ENCODE peak calls at places on chromosomes 16 and 17, in ten cellular contexts. One of them, this sample, is unnamed.

GRCh38 chr17:41682611-41683010 is 6.1 kb upstream of the EIF1 start:
- DNase-seq in fibroblast of pulmonary artery: no peak
- DNase-seq in lung microvascular endothelial cell: no peak
- DNase-seq in stimulated activated CD4-positive, alpha-beta T cell treated with anti-CD3 and anti-CD28 coated beads, TNF-alpha, amount 100 ng/mL, for 48 hours: no peak
- DNase-seq in iris pigment epithelial cell: no peak
- DNase-seq in brain microvascular endothelial cell: no peak
- DNase-seq in NCI-H1694: no peak
- DNase-seq in AG04450: no peak
- DNase-seq in dermis microvascular lymphatic vessel endothelial cell: no peak
- DNase-seq in NCI-H1436: no peak
- DNase-seq in this sample: no peak

GRCh38 chr17:45296003-45296832 is 20.6 kb downstream of the MAP3K14 start:
- DNase-seq in NCI-H1436: no peak
- DNase-seq in dermis microvascular lymphatic vessel endothelial cell: peak; percentile 43
- DNase-seq in stimulated activated CD4-positive, alpha-beta T cell treated with anti-CD3 and anti-CD28 coated beads, TNF-alpha, amount 100 ng/mL, for 48 hours: no peak
- DNase-seq in brain microvascular endothelial cell: no peak
- DNase-seq in fibroblast of pulmonary artery: peak; percentile 63
- DNase-seq in AG04450: no peak
- DNase-seq in lung microvascular endothelial cell: peak; percentile 68
- DNase-seq in iris pigment epithelial cell: no peak
- DNase-seq in NCI-H1694: no peak
- DNase-seq in this sample: no peak

GRCh38 chr17:8470447-8471047 is 34.9 kb downstream of the NDEL1 start:
- DNase-seq in lung microvascular endothelial cell: peak; percentile 19
- DNase-seq in fibroblast of pulmonary artery: peak; percentile 53
- DNase-seq in iris pigment epithelial cell: no peak
- DNase-seq in brain microvascular endothelial cell: no peak
- DNase-seq in AG04450: no peak
- DNase-seq in NCI-H1694: no peak
- DNase-seq in stimulated activated CD4-positive, alpha-beta T cell treated with anti-CD3 and anti-CD28 coated beads, TNF-alpha, amount 100 ng/mL, for 48 hours: no peak
- DNase-seq in NCI-H1436: peak; percentile 76
- DNase-seq in dermis microvascular lymphatic vessel endothelial cell: no peak
- DNase-seq in this sample: no peak

GRCh38 chr17:151886-152859 is 14.8 kb downstream of the SCGB1C2 start:
- DNase-seq in brain microvascular endothelial cell: peak; percentile 50
- DNase-seq in fibroblast of pulmonary artery: no peak
- DNase-seq in dermis microvascular lymphatic vessel endothelial cell: peak; percentile 9
- DNase-seq in NCI-H1436: no peak
- DNase-seq in stimulated activated CD4-positive, alpha-beta T cell treated with anti-CD3 and anti-CD28 coated beads, TNF-alpha, amount 100 ng/mL, for 48 hours: no peak
- DNase-seq in AG04450: no peak
- DNase-seq in iris pigment epithelial cell: peak; percentile 35
- DNase-seq in lung microvascular endothelial cell: no peak
- DNase-seq in NCI-H1694: no peak
- DNase-seq in this sample: no peak

GRCh38 chr17:33137411-33137810 is 145.8 kb downstream of the SPACA3 start:
- DNase-seq in stimulated activated CD4-positive, alpha-beta T cell treated with anti-CD3 and anti-CD28 coated beads, TNF-alpha, amount 100 ng/mL, for 48 hours: no peak
- DNase-seq in dermis microvascular lymphatic vessel endothelial cell: no peak
- DNase-seq in AG04450: no peak
- DNase-seq in lung microvascular endothelial cell: no peak
- DNase-seq in brain microvascular endothelial cell: no peak
- DNase-seq in iris pigment epithelial cell: no peak
- DNase-seq in NCI-H1694: no peak
- DNase-seq in fibroblast of pulmonary artery: no peak
- DNase-seq in NCI-H1436: no peak
- DNase-seq in this sample: peak; percentile 25

GRCh38 chr16:87127061-87127765 is 190.0 kb downstream of the C16orf95 start:
- DNase-seq in iris pigment epithelial cell: peak; percentile 25
- DNase-seq in NCI-H1436: no peak
- DNase-seq in AG04450: no peak
- DNase-seq in brain microvascular endothelial cell: peak; percentile 39
- DNase-seq in fibroblast of pulmonary artery: peak; percentile 82
- DNase-seq in dermis microvascular lymphatic vessel endothelial cell: peak; percentile 71
- DNase-seq in NCI-H1694: no peak
- DNase-seq in lung microvascular endothelial cell: no peak
- DNase-seq in stimulated activated CD4-positive, alpha-beta T cell treated with anti-CD3 and anti-CD28 coated beads, TNF-alpha, amount 100 ng/mL, for 48 hours: no peak
- DNase-seq in this sample: no peak

GRCh38 chr17:18225562-18226283 is at the start of gene LLGL1:
- DNase-seq in NCI-H1694: no peak
- DNase-seq in AG04450: no peak
- DNase-seq in brain microvascular endothelial cell: no peak
- DNase-seq in NCI-H1436: no peak
- DNase-seq in fibroblast of pulmonary artery: no peak
- DNase-seq in iris pigment epithelial cell: no peak
- DNase-seq in stimulated activated CD4-positive, alpha-beta T cell treated with anti-CD3 and anti-CD28 coated beads, TNF-alpha, amount 100 ng/mL, for 48 hours: no peak
- DNase-seq in dermis microvascular lymphatic vessel endothelial cell: no peak
- DNase-seq in lung microvascular endothelial cell: no peak
- DNase-seq in this sample: no peak

GRCh38 chr17:72099919-72100318 is 20.9 kb upstream of the SOX9 start:
- DNase-seq in fibroblast of pulmonary artery: no peak
- DNase-seq in lung microvascular endothelial cell: no peak
- DNase-seq in brain microvascular endothelial cell: no peak
- DNase-seq in dermis microvascular lymphatic vessel endothelial cell: no peak
- DNase-seq in NCI-H1436: no peak
- DNase-seq in NCI-H1694: no peak
- DNase-seq in AG04450: peak; percentile 54
- DNase-seq in stimulated activated CD4-positive, alpha-beta T cell treated with anti-CD3 and anti-CD28 coated beads, TNF-alpha, amount 100 ng/mL, for 48 hours: no peak
- DNase-seq in iris pigment epithelial cell: no peak
- DNase-seq in this sample: no peak

GRCh38 chr17:37107406-37108083 is 158.8 kb downstream of the AATF start:
- DNase-seq in iris pigment epithelial cell: peak; percentile 46
- DNase-seq in dermis microvascular lymphatic vessel endothelial cell: peak; percentile 12
- DNase-seq in NCI-H1694: no peak
- DNase-seq in AG04450: no peak
- DNase-seq in lung microvascular endothelial cell: no peak
- DNase-seq in NCI-H1436: no peak
- DNase-seq in fibroblast of pulmonary artery: peak; percentile 23
- DNase-seq in stimulated activated CD4-positive, alpha-beta T cell treated with anti-CD3 and anti-CD28 coated beads, TNF-alpha, amount 100 ng/mL, for 48 hours: no peak
- DNase-seq in brain microvascular endothelial cell: no peak
- DNase-seq in this sample: no peak

GRCh38 chr16:57669476-57670162 is 1.5 kb downstream of the ADGRG3 start:
- DNase-seq in lung microvascular endothelial cell: no peak
- DNase-seq in stimulated activated CD4-positive, alpha-beta T cell treated with anti-CD3 and anti-CD28 coated beads, TNF-alpha, amount 100 ng/mL, for 48 hours: no peak
- DNase-seq in NCI-H1694: no peak
- DNase-seq in dermis microvascular lymphatic vessel endothelial cell: no peak
- DNase-seq in brain microvascular endothelial cell: no peak
- DNase-seq in AG04450: no peak
- DNase-seq in fibroblast of pulmonary artery: no peak
- DNase-seq in iris pigment epithelial cell: no peak
- DNase-seq in NCI-H1436: no peak
- DNase-seq in this sample: no peak

GRCh38 chr17:65514082-65514481 is 47.4 kb downstream of the AXIN2 start:
- DNase-seq in brain microvascular endothelial cell: peak; percentile 80
- DNase-seq in fibroblast of pulmonary artery: peak; percentile 59
- DNase-seq in NCI-H1694: no peak
- DNase-seq in AG04450: no peak
- DNase-seq in lung microvascular endothelial cell: no peak
- DNase-seq in NCI-H1436: no peak
- DNase-seq in iris pigment epithelial cell: peak; percentile 66
- DNase-seq in dermis microvascular lymphatic vessel endothelial cell: no peak
- DNase-seq in stimulated activated CD4-positive, alpha-beta T cell treated with anti-CD3 and anti-CD28 coated beads, TNF-alpha, amount 100 ng/mL, for 48 hours: no peak
- DNase-seq in this sample: no peak

GRCh38 chr17:9232591-9233270 is 211.4 kb downstream of the NTN1 start:
- DNase-seq in dermis microvascular lymphatic vessel endothelial cell: no peak
- DNase-seq in iris pigment epithelial cell: no peak
- DNase-seq in fibroblast of pulmonary artery: no peak
- DNase-seq in NCI-H1694: no peak
- DNase-seq in NCI-H1436: no peak
- DNase-seq in brain microvascular endothelial cell: no peak
- DNase-seq in lung microvascular endothelial cell: no peak
- DNase-seq in stimulated activated CD4-positive, alpha-beta T cell treated with anti-CD3 and anti-CD28 coated beads, TNF-alpha, amount 100 ng/mL, for 48 hours: no peak
- DNase-seq in AG04450: no peak
- DNase-seq in this sample: no peak

GRCh38 chr17:67461228-67461780 is 84.2 kb downstream of the PITPNC1 start:
- DNase-seq in lung microvascular endothelial cell: no peak
- DNase-seq in dermis microvascular lymphatic vessel endothelial cell: no peak
- DNase-seq in NCI-H1436: no peak
- DNase-seq in fibroblast of pulmonary artery: no peak
- DNase-seq in brain microvascular endothelial cell: no peak
- DNase-seq in iris pigment epithelial cell: no peak
- DNase-seq in stimulated activated CD4-positive, alpha-beta T cell treated with anti-CD3 and anti-CD28 coated beads, TNF-alpha, amount 100 ng/mL, for 48 hours: no peak
- DNase-seq in NCI-H1694: no peak
- DNase-seq in AG04450: no peak
- DNase-seq in this sample: no peak

GRCh38 chr17:42760652-42761581 is at the start of gene RAMP2:
- DNase-seq in brain microvascular endothelial cell: no peak
- DNase-seq in dermis microvascular lymphatic vessel endothelial cell: peak; percentile 43
- DNase-seq in iris pigment epithelial cell: no peak
- DNase-seq in fibroblast of pulmonary artery: no peak
- DNase-seq in lung microvascular endothelial cell: peak; percentile 28
- DNase-seq in NCI-H1436: peak; percentile 39
- DNase-seq in AG04450: no peak
- DNase-seq in NCI-H1694: no peak
- DNase-seq in stimulated activated CD4-positive, alpha-beta T cell treated with anti-CD3 and anti-CD28 coated beads, TNF-alpha, amount 100 ng/mL, for 48 hours: no peak
- DNase-seq in this sample: peak; percentile 10

GRCh38 chr16:55203570-55203969 is 120.4 kb upstream of the IRX6 start:
- DNase-seq in AG04450: no peak
- DNase-seq in NCI-H1436: no peak
- DNase-seq in dermis microvascular lymphatic vessel endothelial cell: no peak
- DNase-seq in lung microvascular endothelial cell: no peak
- DNase-seq in brain microvascular endothelial cell: no peak
- DNase-seq in stimulated activated CD4-positive, alpha-beta T cell treated with anti-CD3 and anti-CD28 coated beads, TNF-alpha, amount 100 ng/mL, for 48 hours: no peak
- DNase-seq in iris pigment epithelial cell: no peak
- DNase-seq in NCI-H1694: no peak
- DNase-seq in fibroblast of pulmonary artery: no peak
- DNase-seq in this sample: no peak

GRCh38 chr16:4272114-4272954 is 489 bp downstream of the TFAP4 start:
- DNase-seq in NCI-H1694: no peak
- DNase-seq in stimulated activated CD4-positive, alpha-beta T cell treated with anti-CD3 and anti-CD28 coated beads, TNF-alpha, amount 100 ng/mL, for 48 hours: peak; percentile 44
- DNase-seq in brain microvascular endothelial cell: no peak
- DNase-seq in AG04450: no peak
- DNase-seq in fibroblast of pulmonary artery: no peak
- DNase-seq in lung microvascular endothelial cell: peak; percentile 40
- DNase-seq in dermis microvascular lymphatic vessel endothelial cell: peak; percentile 48
- DNase-seq in NCI-H1436: peak; percentile 19
- DNase-seq in iris pigment epithelial cell: peak; percentile 36
- DNase-seq in this sample: no peak

GRCh38 chr17:82826956-82827355 is 12.9 kb downstream of the ZNF750 start:
- DNase-seq in brain microvascular endothelial cell: no peak
- DNase-seq in NCI-H1436: no peak
- DNase-seq in iris pigment epithelial cell: no peak
- DNase-seq in lung microvascular endothelial cell: no peak
- DNase-seq in fibroblast of pulmonary artery: no peak
- DNase-seq in AG04450: no peak
- DNase-seq in stimulated activated CD4-positive, alpha-beta T cell treated with anti-CD3 and anti-CD28 coated beads, TNF-alpha, amount 100 ng/mL, for 48 hours: no peak
- DNase-seq in NCI-H1694: no peak
- DNase-seq in dermis microvascular lymphatic vessel endothelial cell: no peak
- DNase-seq in this sample: no peak

GRCh38 chr16:25707982-25708583 is 16.3 kb downstream of the HS3ST4 start:
- DNase-seq in stimulated activated CD4-positive, alpha-beta T cell treated with anti-CD3 and anti-CD28 coated beads, TNF-alpha, amount 100 ng/mL, for 48 hours: no peak
- DNase-seq in iris pigment epithelial cell: peak; percentile 21
- DNase-seq in brain microvascular endothelial cell: no peak
- DNase-seq in fibroblast of pulmonary artery: peak; percentile 3
- DNase-seq in NCI-H1436: no peak
- DNase-seq in dermis microvascular lymphatic vessel endothelial cell: peak; percentile 18
- DNase-seq in AG04450: no peak
- DNase-seq in NCI-H1694: peak; percentile 0
- DNase-seq in lung microvascular endothelial cell: peak; percentile 17
- DNase-seq in this sample: no peak

GRCh38 chr16:397736-398332 is 835 bp downstream of the NME4 start:
- DNase-seq in stimulated activated CD4-positive, alpha-beta T cell treated with anti-CD3 and anti-CD28 coated beads, TNF-alpha, amount 100 ng/mL, for 48 hours: peak; percentile 24
- DNase-seq in NCI-H1436: no peak
- DNase-seq in dermis microvascular lymphatic vessel endothelial cell: peak; percentile 73
- DNase-seq in iris pigment epithelial cell: peak; percentile 60
- DNase-seq in AG04450: no peak
- DNase-seq in NCI-H1694: peak; percentile 15
- DNase-seq in lung microvascular endothelial cell: peak; percentile 67
- DNase-seq in brain microvascular endothelial cell: peak; percentile 50
- DNase-seq in fibroblast of pulmonary artery: peak; percentile 61
- DNase-seq in this sample: no peak

GRCh38 chr16:75282811-75283281 is 31.4 kb upstream of the BCAR1 start:
- DNase-seq in fibroblast of pulmonary artery: no peak
- DNase-seq in brain microvascular endothelial cell: no peak
- DNase-seq in stimulated activated CD4-positive, alpha-beta T cell treated with anti-CD3 and anti-CD28 coated beads, TNF-alpha, amount 100 ng/mL, for 48 hours: no peak
- DNase-seq in NCI-H1436: peak; percentile 21
- DNase-seq in dermis microvascular lymphatic vessel endothelial cell: no peak
- DNase-seq in lung microvascular endothelial cell: no peak
- DNase-seq in AG04450: no peak
- DNase-seq in iris pigment epithelial cell: no peak
- DNase-seq in NCI-H1694: peak; percentile 86
- DNase-seq in this sample: no peak

GRCh38 chr16:354971-355441 is 2.5 kb upstream of the AXIN1 start:
- DNase-seq in iris pigment epithelial cell: no peak
- DNase-seq in brain microvascular endothelial cell: no peak
- DNase-seq in stimulated activated CD4-positive, alpha-beta T cell treated with anti-CD3 and anti-CD28 coated beads, TNF-alpha, amount 100 ng/mL, for 48 hours: no peak
- DNase-seq in fibroblast of pulmonary artery: no peak
- DNase-seq in NCI-H1694: no peak
- DNase-seq in NCI-H1436: no peak
- DNase-seq in AG04450: no peak
- DNase-seq in dermis microvascular lymphatic vessel endothelial cell: no peak
- DNase-seq in lung microvascular endothelial cell: no peak
- DNase-seq in this sample: no peak

GRCh38 chr17:73706858-73707257 is 62.6 kb upstream of the SDK2 start:
- DNase-seq in NCI-H1436: peak; percentile 53
- DNase-seq in lung microvascular endothelial cell: no peak
- DNase-seq in brain microvascular endothelial cell: no peak
- DNase-seq in NCI-H1694: no peak
- DNase-seq in AG04450: no peak
- DNase-seq in fibroblast of pulmonary artery: no peak
- DNase-seq in stimulated activated CD4-positive, alpha-beta T cell treated with anti-CD3 and anti-CD28 coated beads, TNF-alpha, amount 100 ng/mL, for 48 hours: no peak
- DNase-seq in iris pigment epithelial cell: no peak
- DNase-seq in dermis microvascular lymphatic vessel endothelial cell: no peak
- DNase-seq in this sample: peak; percentile 76

GRCh38 chr17:419073-419735 is 66.6 kb upstream of the RPH3AL start:
- DNase-seq in iris pigment epithelial cell: no peak
- DNase-seq in fibroblast of pulmonary artery: no peak
- DNase-seq in NCI-H1694: no peak
- DNase-seq in dermis microvascular lymphatic vessel endothelial cell: no peak
- DNase-seq in brain microvascular endothelial cell: no peak
- DNase-seq in AG04450: no peak
- DNase-seq in stimulated activated CD4-positive, alpha-beta T cell treated with anti-CD3 and anti-CD28 coated beads, TNF-alpha, amount 100 ng/mL, for 48 hours: no peak
- DNase-seq in NCI-H1436: no peak
- DNase-seq in lung microvascular endothelial cell: no peak
- DNase-seq in this sample: no peak

GRCh38 chr16:74224828-74225227 is 71.8 kb upstream of the PSMD7 start:
- DNase-seq in stimulated activated CD4-positive, alpha-beta T cell treated with anti-CD3 and anti-CD28 coated beads, TNF-alpha, amount 100 ng/mL, for 48 hours: no peak
- DNase-seq in fibroblast of pulmonary artery: peak; percentile 80
- DNase-seq in NCI-H1694: peak; percentile 6
- DNase-seq in dermis microvascular lymphatic vessel endothelial cell: peak; percentile 59
- DNase-seq in brain microvascular endothelial cell: peak; percentile 50
- DNase-seq in NCI-H1436: no peak
- DNase-seq in lung microvascular endothelial cell: peak; percentile 57
- DNase-seq in iris pigment epithelial cell: peak; percentile 38
- DNase-seq in AG04450: no peak
- DNase-seq in this sample: no peak

GRCh38 chr17:82383411-82383810 is 11.8 kb downstream of the UTS2R start:
- DNase-seq in iris pigment epithelial cell: no peak
- DNase-seq in lung microvascular endothelial cell: no peak
- DNase-seq in AG04450: no peak
- DNase-seq in dermis microvascular lymphatic vessel endothelial cell: no peak
- DNase-seq in brain microvascular endothelial cell: no peak
- DNase-seq in NCI-H1436: no peak
- DNase-seq in stimulated activated CD4-positive, alpha-beta T cell treated with anti-CD3 and anti-CD28 coated beads, TNF-alpha, amount 100 ng/mL, for 48 hours: no peak
- DNase-seq in fibroblast of pulmonary artery: no peak
- DNase-seq in NCI-H1694: no peak
- DNase-seq in this sample: peak; percentile 25

GRCh38 chr17:45172541-45173286 is 11.0 kb downstream of the HEXIM2 start:
- DNase-seq in brain microvascular endothelial cell: peak; percentile 16
- DNase-seq in stimulated activated CD4-positive, alpha-beta T cell treated with anti-CD3 and anti-CD28 coated beads, TNF-alpha, amount 100 ng/mL, for 48 hours: peak; percentile 48
- DNase-seq in iris pigment epithelial cell: no peak
- DNase-seq in fibroblast of pulmonary artery: peak; percentile 61
- DNase-seq in NCI-H1436: peak; percentile 89
- DNase-seq in lung microvascular endothelial cell: no peak
- DNase-seq in AG04450: no peak
- DNase-seq in NCI-H1694: no peak
- DNase-seq in dermis microvascular lymphatic vessel endothelial cell: no peak
- DNase-seq in this sample: peak; percentile 68

GRCh38 chr17:60280673-60281072 is 111.3 kb downstream of the USP32 start:
- DNase-seq in stimulated activated CD4-positive, alpha-beta T cell treated with anti-CD3 and anti-CD28 coated beads, TNF-alpha, amount 100 ng/mL, for 48 hours: no peak
- DNase-seq in iris pigment epithelial cell: no peak
- DNase-seq in AG04450: no peak
- DNase-seq in fibroblast of pulmonary artery: no peak
- DNase-seq in brain microvascular endothelial cell: no peak
- DNase-seq in NCI-H1694: no peak
- DNase-seq in dermis microvascular lymphatic vessel endothelial cell: no peak
- DNase-seq in lung microvascular endothelial cell: no peak
- DNase-seq in NCI-H1436: no peak
- DNase-seq in this sample: no peak

GRCh38 chr17:18368948-18369347 is 5.6 kb upstream of the SHMT1 start:
- DNase-seq in stimulated activated CD4-positive, alpha-beta T cell treated with anti-CD3 and anti-CD28 coated beads, TNF-alpha, amount 100 ng/mL, for 48 hours: no peak
- DNase-seq in iris pigment epithelial cell: no peak
- DNase-seq in dermis microvascular lymphatic vessel endothelial cell: no peak
- DNase-seq in brain microvascular endothelial cell: no peak
- DNase-seq in fibroblast of pulmonary artery: no peak
- DNase-seq in lung microvascular endothelial cell: no peak
- DNase-seq in AG04450: no peak
- DNase-seq in NCI-H1694: no peak
- DNase-seq in NCI-H1436: no peak
- DNase-seq in this sample: no peak